ENCODE peak calls at places on chromosomes 16 and 17, in six cellular contexts. One of them, this sample, is unnamed.
A peak's percentile ranks its signal among the peaks of the same experiment; 100 is the strongest.

GRCh38 chr16:87238371-87238715 is 78.8 kb downstream of the C16orf95 start:
- DNase-seq in K562: no peak
- DNase-seq in H1: no peak
- DNase-seq in stomach: no peak
- DNase-seq in endothelial cell of umbilical vein: no peak
- DNase-seq in prostate gland: no peak
- DNase-seq in this sample: no peak

GRCh38 chr16:1993731-1994131 is 4.0 kb downstream of the SYNGR3 start:
- DNase-seq in K562: peak; percentile 45
- DNase-seq in H1: no peak
- DNase-seq in stomach: no peak
- DNase-seq in endothelial cell of umbilical vein: no peak
- DNase-seq in prostate gland: no peak
- DNase-seq in this sample: no peak

GRCh38 chr17:29390856-29391631 is 881 bp downstream of the TAOK1 start:
- DNase-seq in K562: peak; percentile 56
- DNase-seq in H1: peak; percentile 78
- DNase-seq in stomach: no peak
- DNase-seq in endothelial cell of umbilical vein: peak; percentile 45
- DNase-seq in prostate gland: peak; percentile 9
- DNase-seq in this sample: no peak

GRCh38 chr16:84838383-84838948 is 18.7 kb downstream of the CRISPLD2 start:
- DNase-seq in K562: no peak
- DNase-seq in H1: no peak
- DNase-seq in stomach: no peak
- DNase-seq in endothelial cell of umbilical vein: no peak
- DNase-seq in prostate gland: no peak
- DNase-seq in this sample: no peak

GRCh38 chr16:19959736-19960135 is 75.1 kb upstream of the GPRC5B start:
- DNase-seq in K562: no peak
- DNase-seq in H1: no peak
- DNase-seq in stomach: no peak
- DNase-seq in endothelial cell of umbilical vein: no peak
- DNase-seq in prostate gland: no peak
- DNase-seq in this sample: no peak

GRCh38 chr17:69451416-69452394 is 37.2 kb downstream of the MAP2K6 start:
- DNase-seq in K562: no peak
- DNase-seq in H1: no peak
- DNase-seq in stomach: no peak
- DNase-seq in endothelial cell of umbilical vein: no peak
- DNase-seq in prostate gland: no peak
- DNase-seq in this sample: no peak

GRCh38 chr17:8005951-8006730 is 3.7 kb downstream of the GUCY2D start:
- DNase-seq in K562: no peak
- DNase-seq in H1: no peak
- DNase-seq in stomach: no peak
- DNase-seq in endothelial cell of umbilical vein: no peak
- DNase-seq in prostate gland: no peak
- DNase-seq in this sample: no peak

GRCh38 chr17:66995944-66996343 is 31.4 kb downstream of the CACNG4 start:
- DNase-seq in K562: no peak
- DNase-seq in H1: no peak
- DNase-seq in stomach: no peak
- DNase-seq in endothelial cell of umbilical vein: no peak
- DNase-seq in prostate gland: no peak
- DNase-seq in this sample: no peak

GRCh38 chr16:50297301-50298074 is 31.1 kb downstream of the ADCY7 start:
- DNase-seq in K562: no peak
- DNase-seq in H1: no peak
- DNase-seq in stomach: no peak
- DNase-seq in endothelial cell of umbilical vein: no peak
- DNase-seq in prostate gland: no peak
- DNase-seq in this sample: no peak

GRCh38 chr17:21282231-21282630 is 2.3 kb upstream of the MAP2K3 start:
- DNase-seq in K562: no peak
- DNase-seq in H1: no peak
- DNase-seq in stomach: no peak
- DNase-seq in endothelial cell of umbilical vein: peak; percentile 64
- DNase-seq in prostate gland: no peak
- DNase-seq in this sample: no peak

GRCh38 chr17:17767497-17768286 is 69.1 kb downstream of the SREBF1 start:
- DNase-seq in K562: no peak
- DNase-seq in H1: no peak
- DNase-seq in stomach: no peak
- DNase-seq in endothelial cell of umbilical vein: no peak
- DNase-seq in prostate gland: no peak
- DNase-seq in this sample: no peak

GRCh38 chr17:79369001-79369400 is 241.8 kb downstream of the RBFOX3 start:
- DNase-seq in K562: no peak
- DNase-seq in H1: no peak
- DNase-seq in stomach: no peak
- DNase-seq in endothelial cell of umbilical vein: no peak
- DNase-seq in prostate gland: no peak
- DNase-seq in this sample: no peak

GRCh38 chr17:72448019-72448418 is 327.2 kb downstream of the SOX9 start:
- DNase-seq in K562: no peak
- DNase-seq in H1: no peak
- DNase-seq in stomach: no peak
- DNase-seq in endothelial cell of umbilical vein: no peak
- DNase-seq in prostate gland: no peak
- DNase-seq in this sample: no peak

GRCh38 chr16:2968368-2968737 is 795 bp upstream of the PAQR4 start:
- DNase-seq in K562: peak; percentile 83
- DNase-seq in H1: no peak
- DNase-seq in stomach: no peak
- DNase-seq in endothelial cell of umbilical vein: no peak
- DNase-seq in prostate gland: no peak
- DNase-seq in this sample: no peak

GRCh38 chr17:41480136-41480535 is 815 bp downstream of the KRT35 start:
- DNase-seq in K562: no peak
- DNase-seq in H1: no peak
- DNase-seq in stomach: no peak
- DNase-seq in endothelial cell of umbilical vein: no peak
- DNase-seq in prostate gland: no peak
- DNase-seq in this sample: no peak

GRCh38 chr17:57541472-57542394 is 203.4 kb downstream of the CCDC182 start:
- DNase-seq in K562: peak; percentile 78
- DNase-seq in H1: no peak
- DNase-seq in stomach: no peak
- DNase-seq in endothelial cell of umbilical vein: no peak
- DNase-seq in prostate gland: no peak
- DNase-seq in this sample: no peak

GRCh38 chr16:88782454-88783390 is 2.3 kb downstream of the PIEZO1 start:
- DNase-seq in K562: peak; percentile 65
- DNase-seq in H1: no peak
- DNase-seq in stomach: no peak
- DNase-seq in endothelial cell of umbilical vein: peak; percentile 47
- DNase-seq in prostate gland: no peak
- DNase-seq in this sample: no peak

GRCh38 chr16:77462894-77463293 is 28.1 kb upstream of the ADAMTS18 start:
- DNase-seq in K562: no peak
- DNase-seq in H1: no peak
- DNase-seq in stomach: no peak
- DNase-seq in endothelial cell of umbilical vein: no peak
- DNase-seq in prostate gland: no peak
- DNase-seq in this sample: no peak

GRCh38 chr16:56679813-56680212 is 2.5 kb upstream of the MT1X start:
- DNase-seq in K562: no peak
- DNase-seq in H1: no peak
- DNase-seq in stomach: no peak
- DNase-seq in endothelial cell of umbilical vein: no peak
- DNase-seq in prostate gland: no peak
- DNase-seq in this sample: peak; percentile 58

GRCh38 chr16:84183572-84183875 is 3.3 kb downstream of the TAF1C start:
- DNase-seq in K562: no peak
- DNase-seq in H1: no peak
- DNase-seq in stomach: no peak
- DNase-seq in endothelial cell of umbilical vein: no peak
- DNase-seq in prostate gland: no peak
- DNase-seq in this sample: no peak

GRCh38 chr16:89031715-89032659 is 55.0 kb upstream of the CBFA2T3 start:
- DNase-seq in K562: no peak
- DNase-seq in H1: no peak
- DNase-seq in stomach: peak; percentile 37
- DNase-seq in endothelial cell of umbilical vein: no peak
- DNase-seq in prostate gland: no peak
- DNase-seq in this sample: peak; percentile 40

GRCh38 chr17:7842380-7842949 is 8.4 kb downstream of the KDM6B start:
- DNase-seq in K562: peak; percentile 79
- DNase-seq in H1: peak; percentile 62
- DNase-seq in stomach: peak; percentile 77
- DNase-seq in endothelial cell of umbilical vein: peak; percentile 91
- DNase-seq in prostate gland: peak; percentile 41
- DNase-seq in this sample: peak; percentile 61

GRCh38 chr17:30920282-30920681 is 1.5 kb upstream of the ADAP2 start:
- DNase-seq in K562: no peak
- DNase-seq in H1: no peak
- DNase-seq in stomach: no peak
- DNase-seq in endothelial cell of umbilical vein: peak; percentile 57
- DNase-seq in prostate gland: no peak
- DNase-seq in this sample: no peak

GRCh38 chr17:79645777-79646088 is 34.9 kb upstream of the RBFOX3 start:
- DNase-seq in K562: no peak
- DNase-seq in H1: peak; percentile 35
- DNase-seq in stomach: peak; percentile 4
- DNase-seq in endothelial cell of umbilical vein: no peak
- DNase-seq in prostate gland: no peak
- DNase-seq in this sample: no peak

GRCh38 chr17:40281663-40282062 is 6.0 kb upstream of the CDC6 start:
- DNase-seq in K562: no peak
- DNase-seq in H1: no peak
- DNase-seq in stomach: no peak
- DNase-seq in endothelial cell of umbilical vein: no peak
- DNase-seq in prostate gland: no peak
- DNase-seq in this sample: no peak

GRCh38 chr17:9386401-9386800 is 189.2 kb downstream of the STX8 start:
- DNase-seq in K562: no peak
- DNase-seq in H1: no peak
- DNase-seq in stomach: no peak
- DNase-seq in endothelial cell of umbilical vein: peak; percentile 93
- DNase-seq in prostate gland: no peak
- DNase-seq in this sample: no peak

GRCh38 chr17:8167526-8167925 is 4.8 kb upstream of the VAMP2 start:
- DNase-seq in K562: no peak
- DNase-seq in H1: no peak
- DNase-seq in stomach: no peak
- DNase-seq in endothelial cell of umbilical vein: no peak
- DNase-seq in prostate gland: no peak
- DNase-seq in this sample: no peak

GRCh38 chr17:362721-363120 is 10.1 kb upstream of the RPH3AL start:
- DNase-seq in K562: no peak
- DNase-seq in H1: no peak
- DNase-seq in stomach: no peak
- DNase-seq in endothelial cell of umbilical vein: no peak
- DNase-seq in prostate gland: no peak
- DNase-seq in this sample: no peak
- TF ChIP-seq POLR2A in K562: no peak
- TF ChIP-seq POLR2A in H1: no peak
- TF ChIP-seq POLR2A in stomach: no peak
- TF ChIP-seq POLR2A in endothelial cell of umbilical vein: no peak
- TF ChIP-seq POLR2A in prostate gland: no peak
- TF ChIP-seq POLR2A in this sample: no peak

DNA sequence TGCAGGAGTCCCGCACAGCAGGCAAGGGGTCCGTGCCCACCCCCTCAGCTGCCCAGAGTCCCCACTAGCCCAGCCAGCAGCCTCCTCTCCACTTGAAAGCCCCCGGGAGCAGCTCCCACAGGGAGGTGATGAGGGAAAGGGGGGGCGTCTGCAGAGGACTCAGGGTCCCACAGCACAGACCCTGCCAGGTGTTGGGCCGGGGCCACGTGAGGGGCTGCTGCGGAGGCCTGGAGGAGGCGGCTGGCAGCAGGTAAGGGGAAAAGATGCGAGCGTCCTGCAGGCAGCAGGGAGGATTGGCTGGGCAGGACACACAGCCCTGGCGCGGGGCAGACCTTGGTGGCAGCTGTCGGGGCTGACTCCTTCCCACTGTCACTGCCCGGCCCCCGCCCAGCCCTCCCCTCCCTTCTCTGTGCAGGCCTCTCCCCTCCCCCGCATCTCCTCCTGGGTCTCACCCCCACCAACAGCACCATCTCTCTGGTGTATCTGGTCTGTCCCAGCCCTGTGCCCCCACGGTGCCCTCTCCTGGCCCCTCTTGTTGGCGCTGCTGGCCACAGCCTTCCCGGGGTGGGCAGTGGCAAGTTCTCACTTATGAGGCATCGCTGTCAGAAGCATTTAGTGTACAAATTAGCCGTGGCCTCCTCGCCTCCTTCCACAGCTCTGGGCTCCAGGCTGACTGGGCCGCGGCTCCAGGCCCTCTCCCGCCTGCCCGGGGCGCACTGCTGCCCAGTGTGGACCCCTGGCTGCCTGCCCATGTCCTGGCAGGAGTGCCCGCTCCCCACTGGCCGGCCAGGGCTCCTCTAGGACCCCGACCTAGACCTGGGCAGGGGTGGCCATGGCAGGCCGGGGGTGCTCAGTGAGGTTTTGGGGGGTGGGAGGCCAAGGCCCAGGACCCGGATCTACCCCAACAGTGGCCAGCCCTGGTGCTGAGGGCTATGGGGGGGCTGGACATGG is 4.4 kb upstream of the PRR35 start:
- DNase-seq in K562: no peak
- DNase-seq in H1: no peak
- DNase-seq in stomach: no peak
- DNase-seq in endothelial cell of umbilical vein: no peak
- DNase-seq in prostate gland: no peak
- DNase-seq in this sample: no peak
- TF ChIP-seq CTCF in K562: no peak
- TF ChIP-seq CTCF in H1: no peak
- TF ChIP-seq CTCF in stomach: no peak
- TF ChIP-seq CTCF in endothelial cell of umbilical vein: no peak
- TF ChIP-seq CTCF in prostate gland: no peak
- TF ChIP-seq CTCF in this sample: no peak

GRCh38 chr17:43787728-43788127 is 7.5 kb downstream of the CFAP97D1 start:
- DNase-seq in K562: no peak
- DNase-seq in H1: no peak
- DNase-seq in stomach: no peak
- DNase-seq in endothelial cell of umbilical vein: no peak
- DNase-seq in prostate gland: no peak
- DNase-seq in this sample: no peak

GRCh38 chr17:43789482-43789881 is 9.2 kb downstream of the CFAP97D1 start:
- DNase-seq in K562: no peak
- DNase-seq in H1: no peak
- DNase-seq in stomach: no peak
- DNase-seq in endothelial cell of umbilical vein: no peak
- DNase-seq in prostate gland: no peak
- DNase-seq in this sample: no peak

GRCh38 chr17:43790311-43790940 is 10.2 kb downstream of the CFAP97D1 start:
- DNase-seq in K562: no peak
- DNase-seq in H1: peak; percentile 58
- DNase-seq in stomach: no peak
- DNase-seq in endothelial cell of umbilical vein: no peak
- DNase-seq in prostate gland: peak; percentile 39
- DNase-seq in this sample: peak; percentile 52

GRCh38 chr17:43791589-43791988 is 11.4 kb downstream of the CFAP97D1 start:
- DNase-seq in K562: peak; percentile 63
- DNase-seq in H1: no peak
- DNase-seq in stomach: no peak
- DNase-seq in endothelial cell of umbilical vein: peak; percentile 40
- DNase-seq in prostate gland: no peak
- DNase-seq in this sample: no peak
- TF ChIP-seq POLR2AphosphoS5 in K562: no peak
- TF ChIP-seq POLR2AphosphoS5 in H1: no peak
- TF ChIP-seq POLR2AphosphoS5 in stomach: peak; percentile 24
- TF ChIP-seq POLR2AphosphoS5 in endothelial cell of umbilical vein: no peak
- TF ChIP-seq POLR2AphosphoS5 in prostate gland: peak; percentile 32
- TF ChIP-seq POLR2AphosphoS5 in this sample: no peak

GRCh38 chr17:45171338-45172231 is 9.9 kb downstream of the HEXIM2 start:
- DNase-seq in K562: no peak
- DNase-seq in H1: no peak
- DNase-seq in stomach: peak; percentile 27
- DNase-seq in endothelial cell of umbilical vein: no peak
- DNase-seq in prostate gland: peak; percentile 48
- DNase-seq in this sample: peak; percentile 83
- TF ChIP-seq POLR2A in K562: no peak
- TF ChIP-seq POLR2A in H1: no peak
- TF ChIP-seq POLR2A in stomach: no peak
- TF ChIP-seq POLR2A in endothelial cell of umbilical vein: no peak
- TF ChIP-seq POLR2A in prostate gland: no peak
- TF ChIP-seq POLR2A in this sample: peak; percentile 17

This sample was measured in breast epithelium.